ENCODE peak calls at places on chromosome 2, in six cellular contexts. D is A549, X is BJ, W is mesothelial cell of epicardium, U is astrocyte, S is fibroblast of lung. V is an unnamed sample.

GRCh38 chr2:211688196-211688595 is 850.4 kb downstream of the ERBB4 start:
- DNase-seq in X (no peak), W (no peak), D (no peak), U (no peak), S (no peak), V (no peak)

GRCh38 chr2:237689569-237690131 is 62.3 kb downstream of the LRRFIP1 start:
- DNase-seq in U (no peak), D (no peak), S (no peak), W (no peak), X (no peak), V (no peak)

GRCh38 chr2:23523651-23524260 is 138.8 kb downstream of the KLHL29 start:
- DNase-seq in W (no peak), S (peak), X (no peak), U (peak), D (no peak), V (no peak)

GRCh38 chr2:285506-285905 is 2.4 kb downstream of the ALKAL2 start:
- DNase-seq in W (no peak), U (peak), X (peak), S (peak), D (no peak), V (no peak)

GRCh38 chr2:120441744-120442471 is 96.0 kb downstream of the INHBB start:
- DNase-seq in D (no peak), W (no peak), U (peak), X (no peak), S (peak), V (no peak)

GRCh38 chr2:211349031-211349430 is 792.6 kb downstream of the CPS1 start:
- DNase-seq in D (no peak), U (no peak), S (peak), W (no peak), X (no peak), V (no peak)

GRCh38 chr2:45353879-45354278 is 257.2 kb downstream of the SRBD1 start:
- DNase-seq in W (no peak), S (peak), U (peak), D (no peak), X (peak), V (no peak)

GRCh38 chr2:185978634-185979405 is 240.2 kb downstream of the FSIP2 start:
- DNase-seq in D (no peak), S (peak), W (no peak), X (peak), U (peak), V (no peak)

GRCh38 chr2:100870652-100871531 is 51.0 kb downstream of the NPAS2 start:
- DNase-seq in D (no peak), S (no peak), U (no peak), W (no peak), X (no peak), V (no peak)

GRCh38 chr2:107932986-107933385 is 53.3 kb upstream of the SLC5A7 start:
- DNase-seq in X (no peak), W (no peak), U (no peak), S (no peak), D (no peak), V (no peak)

DNA sequence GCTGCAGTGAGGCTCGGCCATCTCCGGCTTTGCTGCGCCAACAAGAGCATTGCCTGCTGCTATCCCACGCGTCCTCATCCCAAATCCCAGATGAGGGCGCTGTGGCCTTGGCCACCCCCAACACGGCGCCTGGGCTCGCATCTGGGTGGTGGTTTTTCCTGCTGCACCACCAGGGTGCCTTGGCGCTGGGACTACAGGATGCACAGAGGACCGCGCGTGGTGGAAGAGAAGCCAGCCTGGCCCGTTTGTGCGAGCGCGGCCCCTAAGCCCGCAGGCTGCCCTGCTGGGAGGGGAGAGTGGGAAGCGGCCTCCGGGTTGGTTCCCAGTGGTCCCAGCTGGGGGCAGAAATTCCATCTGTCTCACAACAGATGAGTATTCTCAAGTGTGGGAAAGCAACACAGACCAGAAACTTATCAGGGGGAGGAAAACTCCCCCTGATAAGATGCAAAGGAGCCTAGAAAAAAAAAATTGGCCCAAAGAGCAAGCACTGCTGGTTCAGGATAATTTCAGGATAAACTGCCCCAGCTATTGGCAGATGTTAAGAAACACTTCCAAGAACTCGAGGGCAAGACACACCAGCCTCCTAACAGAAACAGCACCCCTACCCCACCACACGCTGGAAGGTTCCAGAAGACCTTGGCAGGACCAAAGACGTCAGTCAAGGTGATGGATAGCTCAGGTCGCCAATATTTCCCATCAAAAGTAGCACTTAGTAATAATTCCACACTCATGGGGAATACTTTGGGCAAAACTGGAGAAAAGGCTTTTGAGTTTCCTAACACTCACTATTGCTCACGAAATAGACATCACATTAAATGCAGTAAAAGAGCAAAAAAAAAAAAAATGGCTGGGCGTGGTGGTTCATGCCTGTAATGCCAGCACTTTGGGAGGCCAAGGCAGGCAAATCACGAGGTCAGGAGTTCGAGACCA is 152.1 kb downstream of the PXDN start:
- DNase-seq in X (no peak), S (peak), U (peak), D (peak), W (no peak), V (no peak)
- TF ChIP-seq CTCF in X (peak), S (peak), U (peak), D (peak), W (peak), V (no peak)

GRCh38 chr2:215450188-215451011 is 14.5 kb upstream of the FN1 start:
- DNase-seq in X (no peak), W (no peak), D (no peak), U (no peak), S (no peak), V (no peak)

GRCh38 chr2:215451012-215451756 is 15.3 kb upstream of the FN1 start:
- DNase-seq in S (peak), X (no peak), W (no peak), U (peak), D (no peak), V (no peak)

GRCh38 chr2:215452725-215453124 is 16.9 kb upstream of the FN1 start:
- DNase-seq in U (no peak), X (no peak), W (no peak), S (no peak), D (no peak), V (no peak)

DNA sequence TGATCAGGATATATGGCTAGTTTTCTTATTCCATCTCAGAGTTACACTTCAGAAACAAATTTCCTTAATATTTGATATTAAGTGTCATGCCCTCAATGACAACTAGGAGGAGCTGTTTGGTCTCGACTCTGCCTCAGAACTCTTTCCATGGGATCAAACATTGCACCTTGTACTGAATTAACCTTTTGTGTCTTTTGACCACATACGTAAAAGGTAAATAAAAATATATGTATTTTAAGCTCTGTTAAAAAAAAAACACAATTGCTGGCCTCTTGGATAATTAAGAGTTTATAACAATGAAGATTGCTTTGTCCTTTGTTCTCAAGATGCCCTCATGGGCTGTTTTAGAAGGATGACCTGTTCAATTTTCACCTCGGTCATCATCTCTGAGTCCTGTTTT is 18.7 kb upstream of the FN1 start:
- DNase-seq in U (peak), W (no peak), S (peak), D (peak), X (no peak), V (no peak)
- TF ChIP-seq CTCF in U (peak), W (peak), S (peak), D (peak), X (peak), V (peak)

DNA sequence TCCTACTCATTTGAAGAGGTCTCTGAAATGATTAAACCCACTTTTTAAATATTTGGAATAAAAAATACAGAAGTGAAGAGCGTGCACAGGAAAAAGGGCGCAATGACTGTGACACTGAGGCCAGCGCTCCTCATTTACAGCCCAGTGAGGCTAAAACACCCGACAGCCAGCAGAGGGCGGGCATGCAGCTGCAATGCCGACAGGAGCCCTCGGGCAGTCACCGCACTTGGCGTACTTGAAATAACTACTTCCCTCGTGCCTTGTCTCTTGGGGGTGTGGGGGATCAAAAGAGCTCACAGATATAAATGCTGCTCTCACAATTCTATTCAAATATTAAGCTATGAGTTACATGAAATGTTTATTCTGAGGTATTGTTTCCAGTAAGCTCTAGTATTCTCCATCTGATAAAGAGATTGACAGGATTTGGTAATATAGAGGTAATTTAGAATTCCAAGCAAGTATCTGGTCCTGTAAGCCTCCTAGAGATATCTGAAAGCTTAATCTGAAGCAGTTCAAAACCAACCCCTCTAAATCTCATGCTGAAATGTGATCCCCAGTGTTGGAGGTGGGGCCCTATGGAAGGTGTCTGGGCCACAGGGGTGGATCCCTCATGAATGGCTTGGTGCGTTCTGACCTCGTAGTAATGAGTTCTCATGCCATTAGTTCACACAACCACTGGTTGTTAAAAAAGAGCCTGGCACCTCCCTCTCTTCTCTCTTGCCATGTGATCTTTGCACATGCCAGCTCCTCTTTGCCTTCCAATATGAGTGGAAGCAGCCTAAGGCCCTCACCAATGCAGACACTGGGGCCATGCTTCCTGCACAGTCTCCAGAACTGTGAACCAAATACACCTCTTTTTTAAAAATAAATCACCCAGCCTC is 93.6 kb downstream of the ZAP70 start:
- DNase-seq in S (peak), W (peak), U (peak), D (peak), X (peak), V (peak)
- TF ChIP-seq CTCF in S (peak), W (peak), U (peak), D (peak), X (peak), V (peak)

GRCh38 chr2:128717758-128718710 is 399.4 kb upstream of the HS6ST1 start:
- DNase-seq in U (no peak), X (no peak), W (no peak), S (no peak), D (no peak), V (no peak)

GRCh38 chr2:128724547-128724946 is 405.9 kb upstream of the HS6ST1 start:
- DNase-seq in W (no peak), X (no peak), S (no peak), D (no peak), U (no peak), V (no peak)

GRCh38 chr2:128716371-128716770 is 397.7 kb upstream of the HS6ST1 start:
- DNase-seq in U (no peak), D (no peak), X (no peak), S (no peak), W (no peak), V (no peak)

GRCh38 chr2:128722469-128722868 is 403.8 kb upstream of the HS6ST1 start:
- DNase-seq in X (no peak), D (no peak), S (no peak), W (no peak), U (no peak), V (no peak)

DNA sequence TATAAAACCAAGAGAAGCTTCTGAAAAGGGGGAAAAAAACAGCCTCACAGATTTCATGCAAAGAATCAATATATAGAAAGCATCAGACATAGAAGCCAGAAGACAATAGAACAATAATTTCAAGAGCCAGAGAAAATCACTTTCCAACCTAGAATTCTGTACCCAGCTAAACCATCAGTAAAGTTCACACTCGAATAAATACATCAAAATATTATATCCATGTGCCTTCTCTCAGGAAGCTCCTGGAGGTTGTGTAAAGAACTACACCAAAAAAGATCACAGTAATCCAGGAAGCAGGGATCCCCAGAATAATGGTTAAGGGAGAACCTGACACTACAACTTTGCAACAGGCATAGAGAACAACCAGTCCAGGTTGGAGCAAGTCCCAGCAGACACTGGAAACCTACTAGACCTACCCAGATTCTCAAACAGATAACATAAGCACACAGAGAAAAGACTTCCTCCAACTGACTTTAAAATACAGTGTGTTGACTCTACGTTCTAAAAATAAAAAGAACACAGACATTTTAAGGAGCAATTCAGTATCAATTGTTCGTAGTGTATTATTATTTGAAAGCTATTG is 401.9 kb upstream of the HS6ST1 start:
- DNase-seq in U (no peak), W (no peak), S (no peak), D (no peak), X (no peak), V (no peak)
- TF ChIP-seq CTCF in U (no peak), W (peak), S (no peak), D (no peak), X (no peak), V (no peak)

GRCh38 chr2:74857725-74858124 is 23.8 kb downstream of the HK2 start:
- DNase-seq in D (no peak), S (no peak), W (no peak), U (no peak), X (no peak), V (no peak)
- TF ChIP-seq CTCF in D (no peak), S (no peak), W (no peak), U (no peak), X (no peak), V (no peak)

GRCh38 chr2:35822716-35823115 is 532.9 kb upstream of the CRIM1 start:
- DNase-seq in S (no peak), W (no peak), X (no peak), D (no peak), U (no peak), V (no peak)
- TF ChIP-seq CTCF in S (no peak), W (no peak), X (no peak), D (no peak), U (no peak), V (no peak)

V was measured in natural killer cell.